ENCODE peak calls at places on chromosomes 1 and 21, in seven cellular contexts. X, C, N, B, D, T and G are unnamed samples.
A peak's percentile ranks its signal among the peaks of the same experiment; 100 is the strongest.

GRCh38 chr21:44497641-44498243 is 42.3 kb downstream of the KRTAP10-1 start:
- DNase-seq in C (no peak), B (no peak), D (no peak), N (no peak), T (no peak), X (no peak), G (peak; percentile 34)

GRCh38 chr1:152047607-152047953 is 10.8 kb upstream of the S100A11 start:
- DNase-seq in N (peak; percentile 89), D (peak; percentile 77), T (no peak), X (no peak), B (no peak), C (no peak), G (no peak)

GRCh38 chr1:116820362-116820761 is 66.1 kb downstream of the CD2 start:
- DNase-seq in X (no peak), T (no peak), N (peak; percentile 80), D (no peak), C (no peak), B (no peak), G (no peak)

GRCh38 chr1:163069142-163069541 is at the start of gene RGS4:
- DNase-seq in N (peak; percentile 98), C (no peak), B (no peak), D (peak; percentile 31), X (no peak), T (peak; percentile 93), G (no peak)

GRCh38 chr1:20095564-20096434 is 23.5 kb downstream of the PLA2G2D start:
- DNase-seq in C (no peak), T (no peak), D (no peak), B (no peak), X (no peak), N (no peak), G (peak; percentile 42)

GRCh38 chr1:233641029-233641428 is 27.1 kb downstream of the KCNK1 start:
- DNase-seq in N (no peak), B (no peak), D (no peak), X (no peak), C (no peak), T (no peak), G (no peak)

GRCh38 chr1:206713910-206714312 is 29.2 kb downstream of the MAPKAPK2 start:
- DNase-seq in C (no peak), T (no peak), N (peak; percentile 62), D (no peak), B (no peak), X (no peak), G (no peak)

GRCh38 chr21:33362044-33362555 is 37.3 kb downstream of the IFNAR1 start:
- DNase-seq in N (no peak), C (peak; percentile 82), D (peak; percentile 50), T (peak; percentile 62), B (no peak), X (no peak), G (no peak)

GRCh38 chr1:231139125-231139649 is 22.7 kb upstream of the TRIM67 start:
- DNase-seq in X (no peak), C (no peak), T (no peak), N (peak; percentile 58), B (no peak), D (no peak), G (no peak)

GRCh38 chr1:61046434-61046833 is 35.9 kb upstream of the NFIA start:
- DNase-seq in C (no peak), X (no peak), T (no peak), B (no peak), N (no peak), D (no peak), G (no peak)

GRCh38 chr1:25544819-25545218 is 1.4 kb downstream of the LDLRAP1 start:
- DNase-seq in C (no peak), T (no peak), D (peak; percentile 44), B (no peak), X (peak; percentile 22), N (no peak), G (no peak)

GRCh38 chr1:202086579-202087350 is 36.0 kb upstream of the GPR37L1 start:
- DNase-seq in D (peak; percentile 44), N (no peak), T (no peak), C (no peak), B (no peak), X (peak; percentile 50), G (no peak)

GRCh38 chr1:208054885-208055507 is 144.1 kb upstream of the CD34 start:
- DNase-seq in T (no peak), B (no peak), D (no peak), X (no peak), N (no peak), C (no peak), G (no peak)

GRCh38 chr21:27213328-27213727 is 246.4 kb upstream of the ADAMTS5 start:
- DNase-seq in C (no peak), T (peak; percentile 35), B (no peak), D (no peak), X (no peak), N (peak; percentile 36), G (no peak)

GRCh38 chr1:215083408-215083961 is 948 bp downstream of the KCNK2 start:
- DNase-seq in T (peak; percentile 61), C (peak; percentile 58), X (no peak), N (peak; percentile 63), B (no peak), D (no peak), G (no peak)

GRCh38 chr1:57470028-57470427 is 46.2 kb upstream of the DAB1 start:
- DNase-seq in T (no peak), N (peak; percentile 60), D (no peak), B (no peak), C (no peak), X (no peak), G (no peak)

GRCh38 chr1:87410771-87411170 is 82.1 kb downstream of the LMO4 start:
- DNase-seq in X (no peak), C (no peak), D (peak; percentile 54), B (no peak), T (no peak), N (peak; percentile 17), G (peak; percentile 39)

GRCh38 chr1:47175227-47175934 is 14.5 kb downstream of the PDZK1IP1 start:
- DNase-seq in X (no peak), C (peak; percentile 60), T (peak; percentile 66), B (no peak), D (peak; percentile 57), N (peak; percentile 54), G (no peak)

GRCh38 chr21:44455524-44456206 is 355 bp downstream of the LRRC3 start:
- DNase-seq in C (peak; percentile 89), X (peak; percentile 76), B (peak; percentile 88), N (no peak), T (peak; percentile 67), D (peak; percentile 65), G (peak; percentile 93)

GRCh38 chr1:41482001-41482765 is 2.3 kb downstream of the EDN2 start:
- DNase-seq in N (no peak), T (no peak), B (peak; percentile 60), X (peak; percentile 78), C (peak; percentile 61), D (peak; percentile 92), G (peak; percentile 87)

GRCh38 chr1:223316082-223316481 is 47.9 kb downstream of the SUSD4 start:
- DNase-seq in C (no peak), T (no peak), D (no peak), N (no peak), B (no peak), X (no peak), G (no peak)

GRCh38 chr1:243598433-243598832 is 251.6 kb downstream of the AKT3 start:
- DNase-seq in C (no peak), B (no peak), N (peak; percentile 93), D (no peak), X (no peak), T (no peak), G (no peak)

GRCh38 chr1:72280714-72281113 is 1.6 kb downstream of the NEGR1 start:
- DNase-seq in C (no peak), T (no peak), X (no peak), N (no peak), B (no peak), D (no peak), G (no peak)

DNA sequence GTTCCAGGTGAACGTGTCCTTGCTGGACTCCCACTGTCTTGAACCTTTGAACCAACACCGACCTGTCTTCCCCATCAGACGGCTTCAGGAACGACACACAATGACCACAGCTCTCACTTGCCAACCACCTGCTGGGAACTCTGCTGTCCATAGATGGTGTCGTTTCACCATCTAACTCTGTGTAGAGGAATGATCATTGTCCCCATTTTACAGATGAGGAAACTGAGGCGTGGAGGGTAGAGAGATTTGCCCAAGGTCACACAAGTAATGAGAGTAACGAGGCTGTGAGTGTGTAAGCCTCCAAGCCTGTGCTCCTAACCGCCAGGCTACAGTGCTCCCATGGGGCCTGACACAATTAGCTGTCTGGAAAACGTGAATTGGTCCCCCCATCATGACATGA is 9.9 kb upstream of the PLEKHG5 start:
- DNase-seq in X (no peak), B (no peak), C (no peak), T (no peak), N (no peak), D (no peak), G (no peak)
- H3K4me1 ChIP-seq in X (peaks cover 30% of the 10 kb centered on the region), B (no peaks in the 10 kb centered on the region), C (peaks cover 67% of the 10 kb centered on the region), T (peaks cover 22% of the 10 kb centered on the region), N (peaks cover 4% of the 10 kb centered on the region), D (peaks cover 23% of the 10 kb centered on the region), G (no peaks in the 10 kb centered on the region)

DNA sequence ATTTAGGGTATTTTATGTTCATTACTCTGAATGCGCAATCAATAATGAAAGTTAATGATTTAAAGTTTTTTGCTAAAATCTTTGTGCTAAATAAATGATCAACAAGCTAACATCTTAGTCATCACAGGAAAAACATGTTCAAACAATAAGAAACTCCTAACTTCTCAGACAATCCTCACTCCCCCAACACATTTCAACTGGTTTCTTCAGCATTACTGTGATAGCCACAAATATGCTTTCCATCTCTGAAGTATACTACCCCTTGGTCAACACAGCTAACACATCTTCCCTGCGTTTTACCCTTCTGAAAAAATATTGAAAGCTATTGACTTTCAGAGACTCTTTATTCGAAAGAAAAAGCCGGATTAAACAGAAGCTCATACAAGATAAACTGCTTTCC is 85.8 kb downstream of the ZNF644 start:
- DNase-seq in D (no peak), T (no peak), C (no peak), X (no peak), N (no peak), B (no peak), G (no peak)
- H3K36me3 ChIP-seq in D (peaks cover 26% of the 10 kb centered on the region), T (peaks cover 19% of the 10 kb centered on the region), C (peaks cover 14% of the 10 kb centered on the region), X (peaks cover 22% of the 10 kb centered on the region), N (peaks cover 13% of the 10 kb centered on the region), B (no peaks in the 10 kb centered on the region), G (no peaks in the 10 kb centered on the region)

DNA sequence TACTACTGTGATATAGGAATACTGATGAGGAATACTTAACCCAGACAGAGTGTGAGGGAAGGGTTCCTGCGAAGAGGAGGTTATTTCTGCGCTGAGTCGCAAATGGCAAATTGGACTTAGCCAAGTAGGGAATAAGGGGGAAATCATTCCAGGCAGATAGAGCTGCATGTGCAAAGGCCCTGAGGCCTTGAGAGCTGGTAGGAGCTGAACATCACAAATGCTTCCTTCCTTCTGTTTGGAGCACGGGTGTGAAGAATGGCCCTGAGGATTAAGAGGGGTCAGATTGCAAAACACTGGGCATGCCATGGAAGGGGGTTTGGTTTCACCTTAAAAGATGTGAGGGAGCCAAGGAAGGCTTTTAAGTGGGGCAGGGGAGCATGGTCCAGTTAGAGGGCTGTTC is 12.4 kb downstream of the IER5 start:
- DNase-seq in T (no peak), D (no peak), N (no peak), X (no peak), C (no peak), B (no peak), G (no peak)
- H3K4me3 ChIP-seq in T (no peak overlapping the region), D (no peak overlapping the region), N (no peak overlapping the region), X (no peak overlapping the region), C (no peak overlapping the region), B (no peak overlapping the region), G (no peak overlapping the region)

DNA sequence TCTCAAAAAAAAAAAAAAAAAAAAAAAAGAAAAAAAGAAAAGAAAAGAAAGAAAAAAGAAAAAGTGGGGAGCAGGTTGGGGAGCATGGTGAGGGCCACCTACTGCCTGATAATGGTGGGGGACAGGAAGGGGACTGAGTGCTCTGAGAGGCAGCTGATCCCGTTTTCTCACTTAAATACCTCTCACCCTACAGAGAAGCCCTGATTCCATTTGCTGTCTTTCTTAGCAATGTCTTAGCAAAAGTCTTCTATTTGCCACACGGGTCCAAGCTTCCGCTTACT is 692 bp upstream of the H6PD start:
- DNase-seq in D (no peak), C (no peak), T (no peak), B (no peak), X (no peak), N (no peak), G (no peak)
- H3K4me1 ChIP-seq in D (peaks cover 48% of the 10 kb centered on the region), C (peaks cover 62% of the 10 kb centered on the region), T (peaks cover 7% of the 10 kb centered on the region), B (no peaks in the 10 kb centered on the region), X (peaks cover 54% of the 10 kb centered on the region), N (peaks cover 14% of the 10 kb centered on the region), G (peaks cover 5% of the 10 kb centered on the region)